ENCODE peak calls at places on chromosomes 4 and X, in six cellular contexts. Y is endothelial cell of umbilical vein, A is PC-9, H is PC-3, G is fibroblast of lung, I is MM.1S. N is an unnamed sample.

GRCh38 chr4:40196724-40197281 is at the start of gene RHOH:
- DNase-seq in Y (no peak), A (no peak), H (no peak), G (no peak), I (peak), N (peak)

GRCh38 chr4:26223160-26223559 is 97.7 kb upstream of the RBPJ start:
- DNase-seq in Y (no peak), A (no peak), H (peak), G (peak), I (no peak), N (no peak)

GRCh38 chr4:23938796-23939195 is 48.9 kb upstream of the PPARGC1A start:
- DNase-seq in Y (no peak), A (no peak), H (no peak), G (no peak), I (no peak), N (no peak)

GRCh38 chr4:24118031-24118430 is 228.2 kb upstream of the PPARGC1A start:
- DNase-seq in Y (no peak), A (no peak), H (no peak), G (no peak), I (peak), N (no peak)

GRCh38 chr4:8171941-8172924 is 13.6 kb upstream of the ABLIM2 start:
- DNase-seq in Y (no peak), A (no peak), H (no peak), G (no peak), I (no peak), N (no peak)

GRCh38 chrX:132815643-132816042 is 142.8 kb downstream of the HS6ST2 start:
- DNase-seq in Y (no peak), A (no peak), H (no peak), G (no peak), I (no peak), N (no peak)

GRCh38 chr4:93409035-93409434 is 419.5 kb upstream of the ATOH1 start:
- DNase-seq in Y (no peak), A (no peak), H (no peak), G (no peak), I (no peak), N (no peak)

GRCh38 chrX:7068939-7069367 is 78.6 kb upstream of the STS start:
- DNase-seq in Y (peak), A (no peak), H (no peak), G (no peak), I (no peak), N (peak)

GRCh38 chr4:1323280-1323634 is 23.8 kb upstream of the UVSSA start:
- DNase-seq in Y (no peak), A (no peak), H (no peak), G (no peak), I (no peak), N (no peak)

GRCh38 chr4:650951-651883 is 22.9 kb downstream of the ATP5ME start:
- DNase-seq in Y (no peak), A (no peak), H (no peak), G (no peak), I (no peak), N (no peak)

GRCh38 chr4:77178560-77178959 is 21.6 kb downstream of the CCNG2 start:
- DNase-seq in Y (no peak), A (no peak), H (no peak), G (no peak), I (no peak), N (no peak)

GRCh38 chr4:112083587-112084347 is 61.5 kb upstream of the FAM241A start:
- DNase-seq in Y (peak), A (no peak), H (peak), G (peak), I (no peak), N (no peak)

GRCh38 chr4:52837716-52838558 is 24.2 kb upstream of the RASL11B start:
- DNase-seq in Y (no peak), A (peak), H (peak), G (peak), I (no peak), N (no peak)

GRCh38 chrX:86133761-86134160 is 14.5 kb upstream of the DACH2 start:
- DNase-seq in Y (peak), A (no peak), H (no peak), G (peak), I (peak), N (no peak)

GRCh38 chr4:185142563-185142910 is 529 bp upstream of the SLC25A4 start:
- DNase-seq in Y (no peak), A (no peak), H (no peak), G (no peak), I (peak), N (no peak)

GRCh38 chr4:2836391-2836859 is 7.2 kb upstream of the ADD1 start:
- DNase-seq in Y (no peak), A (no peak), H (no peak), G (no peak), I (no peak), N (no peak)

GRCh38 chr4:68271851-68272756 is 26.6 kb upstream of the TMPRSS11B start:
- DNase-seq in Y (peak), A (no peak), H (peak), G (peak), I (peak), N (no peak)

GRCh38 chr4:26943391-26943790 is 82.8 kb downstream of the STIM2 start:
- DNase-seq in Y (no peak), A (no peak), H (no peak), G (no peak), I (no peak), N (no peak)

GRCh38 chr4:519885-520595 is 21.0 kb downstream of the PIGG start:
- DNase-seq in Y (no peak), A (no peak), H (no peak), G (no peak), I (no peak), N (no peak)

GRCh38 chr4:165921546-165921945 is 48.5 kb downstream of the TLL1 start:
- DNase-seq in Y (no peak), A (no peak), H (no peak), G (no peak), I (no peak), N (no peak)

GRCh38 chr4:121764702-121765367 is at the start of gene SMIM43:
- DNase-seq in Y (peak), A (no peak), H (no peak), G (peak), I (no peak), N (no peak)

GRCh38 chr4:121765941-121766538 is 1.1 kb upstream of the SMIM43 start:
- DNase-seq in Y (no peak), A (no peak), H (no peak), G (no peak), I (no peak), N (no peak)

GRCh38 chr4:121760205-121760604 is 4.8 kb downstream of the SMIM43 start:
- DNase-seq in Y (no peak), A (no peak), H (no peak), G (no peak), I (no peak), N (no peak)

GRCh38 chr4:121765368-121765705 is 373 bp upstream of the SMIM43 start:
- DNase-seq in Y (peak), A (no peak), H (no peak), G (no peak), I (no peak), N (no peak)

GRCh38 chr4:121764303-121764701 is 662 bp downstream of the SMIM43 start:
- DNase-seq in Y (peak), A (no peak), H (no peak), G (no peak), I (no peak), N (no peak)
- TF ChIP-seq EZH2 in Y (no peak), A (no peak), H (no peak), G (no peak), I (no peak), N (no peak)

DNA sequence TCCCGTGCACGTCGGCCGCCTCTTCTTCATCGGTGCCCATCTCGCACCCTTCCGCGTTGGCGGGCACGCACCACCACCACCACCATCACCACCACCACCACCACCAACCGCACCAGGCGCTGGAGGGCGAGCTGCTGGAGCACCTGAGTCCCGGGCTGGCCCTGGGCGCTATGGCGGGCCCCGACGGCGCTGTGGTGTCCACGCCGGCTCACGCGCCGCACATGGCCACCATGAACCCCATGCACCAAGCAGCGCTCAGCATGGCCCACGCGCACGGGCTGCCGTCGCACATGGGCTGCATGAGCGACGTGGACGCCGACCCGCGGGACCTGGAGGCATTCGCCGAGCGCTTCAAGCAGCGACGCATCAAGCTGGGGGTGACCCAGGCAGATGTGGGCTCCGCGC is 1.3 kb downstream of the POU4F2 start:
- DNase-seq in Y (no peak), A (no peak), H (no peak), G (no peak), I (no peak), N (no peak)
- TF ChIP-seq EZH2 in Y (no peak), A (no peak), H (no peak), G (peak), I (no peak), N (no peak)

GRCh38 chr4:83535945-83536648 is at the start of gene GPAT3:
- DNase-seq in Y (peak), A (peak), H (peak), G (no peak), I (peak), N (no peak)
- TF ChIP-seq EZH2 in Y (no peak), A (no peak), H (no peak), G (no peak), I (no peak), N (no peak)

DNA sequence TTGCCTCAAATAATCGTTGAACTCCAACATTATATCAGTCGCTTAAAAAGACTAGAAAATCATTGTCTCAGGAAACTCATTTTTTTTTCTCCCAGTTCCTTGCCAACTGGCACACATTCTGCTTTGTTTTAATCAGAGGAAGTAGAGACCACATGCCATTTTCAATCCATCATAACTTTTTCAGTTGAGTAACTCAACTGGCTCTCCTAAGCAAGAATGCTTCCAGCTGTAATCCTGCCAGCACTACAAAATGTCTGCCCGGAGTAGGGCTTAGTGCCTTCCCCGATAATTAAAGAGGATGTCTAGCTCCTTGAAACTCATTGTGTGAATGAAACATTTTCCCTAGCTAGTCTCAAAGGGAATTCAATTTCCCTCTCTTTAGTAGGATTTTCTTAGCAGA is 33.0 kb downstream of the FREM3 start:
- DNase-seq in Y (peak), A (no peak), H (no peak), G (peak), I (no peak), N (no peak)
- TF ChIP-seq EZH2 in Y (no peak), A (no peak), H (no peak), G (no peak), I (no peak), N (no peak)

GRCh38 chr4:71860643-71861042 is 76.8 kb upstream of the GC start:
- DNase-seq in Y (no peak), A (no peak), H (peak), G (no peak), I (no peak), N (peak)
- TF ChIP-seq EZH2 in Y (no peak), A (no peak), H (no peak), G (no peak), I (no peak), N (no peak)

N was measured in DND-41.